ENCODE peak calls at places on chromosome 12, in four cellular contexts. A is HepG2, O is GM12878, Y is K562. N is an unnamed sample.

GRCh38 chr12:113237748-113238147 is 16.5 kb downstream of the TPCN1 start:
- DNase-seq in O (no peak), Y (peak), A (no peak), N (no peak)

GRCh38 chr12:96219700-96220206 is 25.6 kb downstream of the ELK3 start:
- DNase-seq in A (peak), Y (no peak), O (no peak), N (no peak)

GRCh38 chr12:12224240-12224940 is 42.5 kb downstream of the LRP6 start:
- DNase-seq in Y (peak), A (no peak), O (no peak), N (no peak)

GRCh38 chr12:87836190-87836589 is 193.0 kb downstream of the C12orf50 start:
- DNase-seq in A (no peak), O (no peak), Y (no peak), N (no peak)

GRCh38 chr12:132475304-132476037 is 14.5 kb upstream of the FBRSL1 start:
- DNase-seq in A (no peak), Y (no peak), O (no peak), N (peak)

GRCh38 chr12:29763301-29763683 is 20.4 kb downstream of the TMTC1 start:
- DNase-seq in A (no peak), Y (no peak), O (no peak), N (no peak)

GRCh38 chr12:26627335-26627734 is 205.7 kb downstream of the ITPR2 start:
- DNase-seq in O (no peak), A (peak), Y (no peak), N (no peak)

GRCh38 chr12:57719777-57720605 is 18.6 kb downstream of the AGAP2 start:
- DNase-seq in A (no peak), O (no peak), Y (no peak), N (no peak)

GRCh38 chr12:107236824-107237467 is 143.6 kb upstream of the CRY1 start:
- DNase-seq in A (no peak), Y (no peak), O (no peak), N (no peak)

GRCh38 chr12:77685112-77685511 is 145.6 kb upstream of the NAV3 start:
- DNase-seq in Y (peak), O (peak), A (peak), N (peak)

GRCh38 chr12:57755454-57756372 is 810 bp downstream of the MARCHF9 start:
- DNase-seq in O (no peak), Y (peak), A (no peak), N (no peak)

GRCh38 chr12:102067574-102068258 is 5.9 kb upstream of the WASHC3 start:
- DNase-seq in Y (no peak), O (no peak), A (no peak), N (no peak)

GRCh38 chr12:109727039-109727723 is 13.6 kb downstream of the FAM222A start:
- DNase-seq in A (peak), O (no peak), Y (no peak), N (no peak)

GRCh38 chr12:50242751-50243191 is 40.5 kb downstream of the LIMA1 start:
- DNase-seq in Y (no peak), O (no peak), A (no peak), N (no peak)

GRCh38 chr12:5135126-5135525 is 91.4 kb downstream of the KCNA5 start:
- DNase-seq in O (no peak), Y (no peak), A (no peak), N (no peak)

GRCh38 chr12:100741084-100741711 is 53.4 kb upstream of the ANO4 start:
- DNase-seq in Y (peak), O (no peak), A (peak), N (peak)

GRCh38 chr12:63362166-63362565 is 211.2 kb upstream of the AVPR1A start:
- DNase-seq in A (no peak), O (no peak), Y (no peak), N (no peak)

GRCh38 chr12:53754196-53754595 is 2.4 kb upstream of the CISTR start:
- DNase-seq in Y (no peak), A (no peak), O (no peak), N (no peak)

GRCh38 chr12:95766356-95767019 is 24.1 kb downstream of the NTN4 start:
- DNase-seq in A (peak), O (no peak), Y (no peak), N (no peak)

GRCh38 chr12:110179291-110179690 is 55.1 kb downstream of the IFT81 start:
- DNase-seq in Y (no peak), O (no peak), A (no peak), N (no peak)

GRCh38 chr12:62438098-62438692 is 28.4 kb upstream of the MON2 start:
- DNase-seq in O (peak), Y (peak), A (peak), N (peak)

GRCh38 chr12:6295187-6295811 is 15.2 kb upstream of the PLEKHG6 start:
- DNase-seq in A (peak), O (no peak), Y (peak), N (no peak)

GRCh38 chr12:20513189-20513588 is 144.9 kb downstream of the PDE3A start:
- DNase-seq in O (no peak), Y (no peak), A (no peak), N (no peak)

GRCh38 chr12:20508962-20509361 is 140.6 kb downstream of the PDE3A start:
- DNase-seq in Y (no peak), O (no peak), A (no peak), N (no peak)

GRCh38 chr12:20520572-20520971 is 152.2 kb downstream of the PDE3A start:
- DNase-seq in Y (no peak), A (no peak), O (no peak), N (no peak)

GRCh38 chr12:20510811-20511210 is 142.5 kb downstream of the PDE3A start:
- DNase-seq in Y (no peak), A (no peak), O (no peak), N (no peak)

DNA sequence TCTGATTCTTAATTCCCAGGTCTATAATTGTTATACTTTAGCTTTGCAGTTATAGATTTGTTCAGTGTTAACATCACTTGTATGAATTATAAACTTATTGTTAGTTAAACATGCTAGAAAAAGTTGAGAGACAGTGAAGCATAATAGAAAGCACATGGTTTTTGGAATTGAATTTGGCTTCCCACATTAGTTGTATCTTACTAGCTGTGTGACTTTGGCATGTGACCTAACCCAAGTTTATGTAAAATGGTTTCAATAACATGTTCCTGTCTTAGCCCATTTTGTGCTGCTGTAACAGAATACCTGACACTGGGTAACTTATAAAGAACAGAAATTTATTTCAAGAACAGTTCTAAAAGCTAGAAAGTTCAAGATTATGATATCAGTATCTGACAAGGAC is 146.3 kb downstream of the PDE3A start:
- DNase-seq in Y (no peak), A (no peak), O (no peak), N (no peak)
- TF ChIP-seq TARDBP in Y (no peak), A (no peak), O (no peak), N (no peak)

GRCh38 chr12:65747338-65747737 is 76.9 kb upstream of the HMGA2 start:
- DNase-seq in A (no peak), Y (no peak), O (no peak), N (no peak)
- TF ChIP-seq SP1 in A (no peak), Y (no peak), O (no peak), N (no peak)

GRCh38 chr12:123949118-123949774 is 23.4 kb downstream of the CCDC92 start:
- DNase-seq in O (no peak), Y (no peak), A (peak), N (no peak)
- TF ChIP-seq BHLHE40 in O (no peak), Y (no peak), A (no peak), N (no peak)

DNA sequence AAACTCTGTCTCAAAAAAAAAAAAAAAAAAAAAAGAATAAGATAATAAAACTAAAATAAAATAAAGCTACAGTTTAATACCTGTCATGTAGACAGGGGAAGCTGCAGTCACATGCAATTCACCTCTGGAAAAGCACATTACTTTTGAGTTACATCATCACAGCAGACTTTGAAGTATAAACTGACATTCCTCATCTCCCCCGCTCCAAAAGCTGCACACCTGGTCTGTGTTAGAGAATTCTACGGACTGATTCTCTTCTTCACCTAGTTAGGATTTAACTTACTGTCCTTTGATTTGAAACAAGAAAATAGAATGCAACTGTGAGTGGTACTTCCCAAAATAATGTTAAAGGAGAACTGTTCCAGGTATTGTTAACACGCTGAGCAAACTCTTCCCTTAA is 25.1 kb downstream of the SPPL3 start:
- DNase-seq in Y (no peak), A (peak), O (no peak), N (no peak)
- TF ChIP-seq TARDBP in Y (no peak), A (no peak), O (no peak), N (no peak)

GRCh38 chr12:92295523-92295922 is 149.9 kb upstream of the BTG1 start:
- DNase-seq in Y (no peak), A (no peak), O (no peak), N (no peak)
- TF ChIP-seq SP1 in Y (no peak), A (no peak), O (no peak), N (no peak)